ENCODE peak calls at places on chromosomes 3 and 15, in six cellular contexts. S is adrenal gland, G is SK-N-SH, D is fibroblast of lung, P is GM10248, C is astrocyte of the cerebellum. O is an unnamed sample.

GRCh38 chr15:74540135-74540760 is 772 bp upstream of the ARID3B start:
- DNase-seq in S (no peak), G (peak), D (no peak), P (no peak), C (no peak), O (no peak)

GRCh38 chr15:82808634-82809041 is 790 bp upstream of the WHAMM start:
- DNase-seq in S (no peak), G (no peak), D (no peak), P (no peak), C (no peak), O (no peak)

GRCh38 chr3:182760576-182761164 is 32.6 kb upstream of the ATP11B start:
- DNase-seq in S (no peak), G (no peak), D (no peak), P (no peak), C (no peak), O (no peak)

GRCh38 chr3:134250717-134251220 is at the start of gene RYK:
- DNase-seq in S (peak), G (peak), D (peak), P (peak), C (peak), O (peak)

GRCh38 chr15:31060429-31061140 is 40.9 kb downstream of the TRPM1 start:
- DNase-seq in S (no peak), G (no peak), D (no peak), P (no peak), C (no peak), O (no peak)

GRCh38 chr3:129824926-129825541 is 68.5 kb downstream of the TMCC1 start:
- DNase-seq in S (peak), G (peak), D (peak), P (peak), C (peak), O (no peak)

GRCh38 chr15:100060276-100060926 is 281.4 kb downstream of the ADAMTS17 start:
- DNase-seq in S (no peak), G (no peak), D (no peak), P (peak), C (peak), O (no peak)

GRCh38 chr3:102514241-102514640 is 79.4 kb downstream of the ZPLD1 start:
- DNase-seq in S (no peak), G (no peak), D (no peak), P (no peak), C (no peak), O (no peak)

GRCh38 chr3:112980080-112980479 is 5.2 kb upstream of the CD200R1 start:
- DNase-seq in S (no peak), G (no peak), D (peak), P (no peak), C (no peak), O (no peak)

GRCh38 chr3:32841875-32842505 is 24.2 kb downstream of the TRIM71 start:
- DNase-seq in S (no peak), G (no peak), D (no peak), P (no peak), C (no peak), O (no peak)

GRCh38 chr3:50231581-50231980 is 4.4 kb upstream of the GNAI2 start:
- DNase-seq in S (no peak), G (no peak), D (no peak), P (no peak), C (no peak), O (no peak)

GRCh38 chr3:172316758-172317157 is 131.5 kb downstream of the GHSR start:
- DNase-seq in S (no peak), G (no peak), D (no peak), P (no peak), C (no peak), O (no peak)

GRCh38 chr3:12015627-12016026 is 11.4 kb downstream of the SYN2 start:
- DNase-seq in S (no peak), G (no peak), D (no peak), P (no peak), C (no peak), O (no peak)

GRCh38 chr15:59166156-59166555 is 40.5 kb upstream of the LDHAL6B start:
- DNase-seq in S (no peak), G (no peak), D (peak), P (no peak), C (no peak), O (no peak)

GRCh38 chr15:40493089-40493840 is 22.5 kb downstream of the CHST14 start:
- DNase-seq in S (no peak), G (no peak), D (no peak), P (no peak), C (no peak), O (no peak)

GRCh38 chr3:129106320-129106719 is 15.3 kb downstream of the RAB43 start:
- DNase-seq in S (no peak), G (no peak), D (no peak), P (no peak), C (no peak), O (no peak)

GRCh38 chr3:190064112-190064511 is 56.6 kb downstream of the P3H2 start:
- DNase-seq in S (no peak), G (no peak), D (peak), P (no peak), C (peak), O (no peak)

GRCh38 chr3:193502871-193503270 is 51.8 kb downstream of the ATP13A4 start:
- DNase-seq in S (no peak), G (no peak), D (no peak), P (no peak), C (no peak), O (no peak)

GRCh38 chr15:99042909-99043308 is 35.3 kb upstream of the PGPEP1L start:
- DNase-seq in S (no peak), G (no peak), D (peak), P (no peak), C (no peak), O (no peak)

GRCh38 chr3:30347679-30348216 is 258.7 kb upstream of the TGFBR2 start:
- DNase-seq in S (no peak), G (no peak), D (peak), P (no peak), C (no peak), O (no peak)

GRCh38 chr3:157369712-157370447 is 66.8 kb upstream of the PTX3 start:
- DNase-seq in S (no peak), G (no peak), D (no peak), P (no peak), C (peak), O (no peak)

GRCh38 chr3:42711491-42712343 is 9.1 kb upstream of the HHATL start:
- DNase-seq in S (peak), G (peak), D (no peak), P (no peak), C (no peak), O (peak)
- TF ChIP-seq CTCF in S (no peak), G (no peak), D (no peak), P (no peak), C (no peak), O (peak)

DNA sequence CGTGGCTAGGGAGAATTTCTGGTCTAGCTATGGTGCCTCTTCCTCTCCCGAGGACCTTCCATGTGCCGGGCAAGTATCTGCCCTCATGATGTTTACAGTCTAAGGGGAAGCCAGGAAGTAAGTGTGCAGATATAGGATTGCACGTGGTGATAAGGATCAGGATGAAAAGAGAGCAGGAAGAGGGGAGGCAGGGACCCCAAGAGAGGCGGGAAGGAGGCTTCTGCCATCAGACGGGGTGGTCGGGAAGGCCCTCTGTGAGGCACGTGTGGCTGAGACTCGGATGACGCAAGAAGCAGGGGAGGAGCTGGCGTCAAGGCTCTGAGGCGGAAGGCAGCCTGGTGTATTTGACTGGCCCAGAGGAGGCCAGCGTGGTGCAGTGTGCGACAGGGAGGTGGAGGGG is 747 bp upstream of the IQSEC1 start:
- DNase-seq in S (no peak), G (no peak), D (no peak), P (no peak), C (no peak), O (no peak)
- TF ChIP-seq CTCF in S (no peak), G (no peak), D (no peak), P (no peak), C (no peak), O (no peak)

GRCh38 chr3:58779934-58780333 is 113.4 kb upstream of the FAM3D start:
- DNase-seq in S (no peak), G (no peak), D (no peak), P (no peak), C (no peak), O (no peak)

GRCh38 chr3:58776231-58776630 is 109.7 kb upstream of the FAM3D start:
- DNase-seq in S (no peak), G (no peak), D (no peak), P (no peak), C (no peak), O (no peak)
- TF ChIP-seq CTCF in S (no peak), G (no peak), D (no peak), P (no peak), C (no peak), O (no peak)

GRCh38 chr3:99910752-99911151 is 93.1 kb downstream of the CMSS1 start:
- DNase-seq in S (no peak), G (no peak), D (no peak), P (no peak), C (no peak), O (no peak)
- TF ChIP-seq CTCF in S (no peak), G (no peak), D (no peak), P (no peak), C (no peak), O (no peak)

GRCh38 chr3:186653984-186654383 is 11.8 kb upstream of the HRG start:
- DNase-seq in S (no peak), G (peak), D (no peak), P (no peak), C (no peak), O (no peak)
- TF ChIP-seq CTCF in S (no peak), G (peak), D (no peak), P (no peak), C (peak), O (no peak)

GRCh38 chr15:101254157-101255065 is 2.6 kb upstream of the CHSY1 start:
- DNase-seq in S (no peak), G (no peak), D (no peak), P (no peak), C (no peak), O (no peak)
- TF ChIP-seq CTCF in S (no peak), G (no peak), D (no peak), P (no peak), C (no peak), O (no peak)

GRCh38 chr15:64356443-64357040 is 569 bp upstream of the CSNK1G1 start:
- DNase-seq in S (no peak), G (peak), D (peak), P (peak), C (peak), O (no peak)
- TF ChIP-seq CTCF in S (peak), G (peak), D (peak), P (peak), C (peak), O (peak)

GRCh38 chr15:101689901-101690300 is 34.4 kb downstream of the TARS3 start:
- DNase-seq in S (peak), G (no peak), D (peak), P (no peak), C (no peak), O (no peak)

GRCh38 chr15:101692799-101693198 is 31.5 kb downstream of the TARS3 start:
- DNase-seq in S (no peak), G (no peak), D (no peak), P (no peak), C (no peak), O (no peak)

GRCh38 chr15:101697488-101697887 is 26.8 kb downstream of the TARS3 start:
- DNase-seq in S (no peak), G (no peak), D (no peak), P (no peak), C (no peak), O (peak)

GRCh38 chr15:101698314-101698713 is 26.0 kb downstream of the TARS3 start:
- DNase-seq in S (no peak), G (no peak), D (no peak), P (no peak), C (no peak), O (peak)

GRCh38 chr15:101694261-101694660 is 30.0 kb downstream of the TARS3 start:
- DNase-seq in S (no peak), G (no peak), D (no peak), P (no peak), C (no peak), O (no peak)
- TF ChIP-seq CTCF in S (no peak), G (no peak), D (no peak), P (no peak), C (no peak), O (no peak)

DNA sequence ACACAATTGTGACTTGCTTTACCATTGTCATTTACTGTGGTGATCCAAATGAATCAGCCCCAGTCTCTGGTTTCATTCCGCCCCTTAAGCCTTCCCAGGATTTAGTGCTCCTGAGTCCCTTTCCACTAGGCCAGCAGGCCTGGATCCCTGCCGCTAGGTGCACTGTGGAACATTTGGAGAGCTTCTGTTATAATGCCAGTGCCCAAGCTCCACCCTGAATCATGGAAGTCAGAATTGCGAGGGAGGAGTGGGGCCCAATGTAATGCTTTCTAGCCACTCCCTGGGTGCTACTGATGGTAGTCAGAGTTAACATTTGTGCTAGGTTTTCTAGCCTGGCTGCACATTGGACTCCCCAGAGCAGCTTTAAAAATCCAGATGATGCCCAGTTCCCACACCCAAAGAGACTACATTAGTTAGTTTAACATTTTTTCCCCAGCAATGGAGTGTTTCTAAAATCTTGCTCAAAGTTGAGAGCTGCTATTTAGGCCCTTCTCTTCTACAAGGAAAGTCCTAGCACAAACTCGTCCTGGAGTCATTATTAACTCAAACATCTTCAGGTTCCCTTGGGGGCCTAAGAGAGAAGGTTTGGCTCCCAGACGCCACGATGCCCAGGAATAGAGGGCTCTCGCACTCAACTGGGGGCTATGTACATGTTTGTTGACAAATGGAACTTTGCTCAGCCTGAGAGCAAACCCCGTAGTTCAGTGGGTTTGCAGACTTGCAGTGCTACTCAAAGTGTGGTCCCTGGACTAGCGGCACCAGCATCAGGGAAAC is 366.7 kb upstream of the PROK2 start:
- DNase-seq in S (no peak), G (no peak), D (no peak), P (no peak), C (no peak), O (no peak)
- TF ChIP-seq CTCF in S (no peak), G (no peak), D (no peak), P (no peak), C (no peak), O (no peak)

DNA sequence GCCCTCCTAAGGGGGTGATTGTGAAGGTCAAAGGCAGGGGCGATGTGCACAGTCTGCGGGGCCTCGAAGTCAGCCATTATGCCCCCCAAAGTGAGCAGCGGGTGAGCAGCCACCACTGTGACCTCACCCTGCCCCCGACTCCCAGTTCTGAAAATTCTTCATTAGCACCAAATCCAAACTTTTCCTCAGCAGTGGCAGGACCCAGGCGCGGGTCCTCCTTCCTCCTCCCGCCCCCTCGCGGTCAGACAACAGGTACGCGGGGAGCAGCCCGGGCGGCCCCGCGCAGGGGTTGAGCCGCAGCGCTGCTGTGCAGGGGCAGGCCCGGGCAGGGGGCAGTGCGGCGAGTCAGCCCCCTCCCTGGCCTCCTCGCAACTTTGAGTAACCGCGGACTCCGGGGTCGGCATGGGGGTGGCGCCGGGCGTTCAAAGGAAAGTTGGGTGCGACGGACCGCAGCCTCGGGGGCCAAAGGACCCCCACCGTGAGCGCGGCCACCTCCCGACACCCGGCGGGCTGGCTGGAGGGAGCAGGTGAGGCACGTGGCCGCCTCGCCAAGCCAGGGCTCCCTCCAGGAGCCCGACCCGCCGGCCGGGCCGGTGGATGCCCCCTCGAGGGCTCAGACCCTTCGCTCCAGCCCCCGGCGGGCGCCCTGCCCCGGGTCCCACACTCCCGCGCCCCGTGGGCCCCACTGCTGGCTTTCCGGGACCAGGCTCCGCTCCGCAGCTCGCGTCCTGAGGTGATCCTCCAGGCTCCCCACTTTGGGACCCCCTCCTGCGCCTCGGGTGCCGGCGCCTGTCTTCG is 49.4 kb upstream of the CCDC174 start:
- DNase-seq in S (no peak), G (peak), D (no peak), P (no peak), C (no peak), O (no peak)
- TF ChIP-seq CTCF in S (no peak), G (no peak), D (no peak), P (no peak), C (peak), O (no peak)